ENCODE peak calls at places on chromosomes 3 and 15, in seven cellular contexts. R is A549, T is colonic mucosa, O is astrocyte, W is Peyer's patch, Z is adrenal gland, V is PC-3. G is an unnamed sample.

GRCh38 chr3:14133188-14133800 is 8.4 kb downstream of the TMEM43 start:
- DNase-seq in Z (no peak), W (peak; percentile 78), R (no peak), V (no peak), T (peak; percentile 74), O (no peak), G (no peak)

GRCh38 chr3:94645790-94646189 is 582.9 kb downstream of the NSUN3 start:
- DNase-seq in O (no peak), W (no peak), T (no peak), V (no peak), Z (no peak), R (no peak), G (no peak)

GRCh38 chr15:47987908-47988532 is 132.8 kb upstream of the SLC24A5 start:
- DNase-seq in V (peak; percentile 60), Z (no peak), W (no peak), R (peak; percentile 53), O (peak; percentile 31), T (peak; percentile 30), G (no peak)

GRCh38 chr3:32297366-32297765 is 58.9 kb downstream of the CMTM8 start:
- DNase-seq in O (no peak), Z (peak; percentile 14), V (no peak), R (no peak), T (no peak), W (no peak), G (no peak)

GRCh38 chr15:90648137-90649070 is 68.7 kb upstream of the BLM start:
- DNase-seq in R (peak; percentile 77), O (peak; percentile 78), T (peak; percentile 75), Z (peak; percentile 70), W (no peak), V (peak; percentile 83), G (no peak)

GRCh38 chr3:67947808-67948508 is 293.5 kb upstream of the SUCLG2 start:
- DNase-seq in V (peak; percentile 31), T (no peak), R (peak; percentile 14), Z (no peak), O (no peak), W (no peak), G (no peak)

GRCh38 chr3:55597638-55598037 is 110.5 kb upstream of the WNT5A start:
- DNase-seq in W (no peak), O (no peak), V (peak; percentile 91), Z (no peak), T (no peak), R (no peak), G (no peak)

GRCh38 chr3:87706176-87706575 is 352.6 kb downstream of the CGGBP1 start:
- DNase-seq in O (no peak), T (no peak), Z (no peak), R (no peak), V (peak; percentile 74), W (no peak), G (no peak)

GRCh38 chr3:153829596-153830170 is 291.5 kb upstream of the ARHGEF26 start:
- DNase-seq in W (no peak), O (peak; percentile 8), V (peak; percentile 74), Z (no peak), T (no peak), R (no peak), G (no peak)

GRCh38 chr3:87207500-87207899 is 19.6 kb upstream of the CHMP2B start:
- DNase-seq in Z (no peak), V (peak; percentile 97), R (peak; percentile 72), T (no peak), W (no peak), O (peak; percentile 39), G (no peak)

GRCh38 chr3:151044706-151045105 is 40.8 kb upstream of the MED12L start:
- DNase-seq in O (peak; percentile 12), R (no peak), T (no peak), W (no peak), Z (no peak), V (no peak), G (no peak)

GRCh38 chr3:62686486-62686885 is 188.7 kb downstream of the CADPS start:
- DNase-seq in W (no peak), O (peak; percentile 7), V (peak; percentile 51), R (no peak), T (no peak), Z (no peak), G (no peak)

GRCh38 chr3:127743676-127744075 is 70.9 kb downstream of the ABTB1 start:
- DNase-seq in O (no peak), W (no peak), T (no peak), R (no peak), Z (no peak), V (no peak), G (no peak)

GRCh38 chr3:127745656-127746399 is 73.1 kb downstream of the ABTB1 start:
- DNase-seq in T (no peak), O (no peak), V (no peak), W (peak; percentile 37), R (no peak), Z (no peak), G (no peak)

GRCh38 chr3:127746400-127747057 is 73.8 kb downstream of the ABTB1 start:
- DNase-seq in O (no peak), W (peak; percentile 69), Z (no peak), R (peak; percentile 95), V (peak; percentile 68), T (peak; percentile 72), G (no peak)

GRCh38 chr3:127744216-127744815 is 71.6 kb downstream of the ABTB1 start:
- DNase-seq in R (no peak), Z (no peak), V (no peak), O (no peak), T (no peak), W (no peak), G (no peak)

GRCh38 chr3:127744875-127745274 is 72.1 kb downstream of the ABTB1 start:
- DNase-seq in V (no peak), R (no peak), O (no peak), Z (no peak), T (no peak), W (no peak), G (no peak)
- H3K27ac ChIP-seq in V (no peak overlapping the region), R (peak overlapping the region; percentile 100), O (no peak overlapping the region), Z (no peak overlapping the region), T (no peak overlapping the region), W (no peak overlapping the region), G (peak overlapping the region; percentile 10)

GRCh38 chr3:48441940-48442339 is 1.9 kb downstream of the TMA7 start:
- DNase-seq in R (no peak), W (no peak), T (no peak), Z (no peak), V (no peak), O (no peak), G (no peak)

GRCh38 chr3:48440590-48440958 is 517 bp downstream of the TMA7 start:
- DNase-seq in T (no peak), R (no peak), Z (no peak), O (no peak), W (no peak), V (no peak), G (no peak)

GRCh38 chr3:48446425-48447193 is at the start of gene ATRIP:
- DNase-seq in V (peak; percentile 93), Z (peak; percentile 90), T (peak; percentile 92), W (peak; percentile 95), O (peak; percentile 68), R (peak; percentile 89), G (no peak)

GRCh38 chr3:48446043-48446424 is 503 bp upstream of the ATRIP start:
- DNase-seq in T (no peak), Z (no peak), O (no peak), W (no peak), V (no peak), R (no peak), G (no peak)

GRCh38 chr3:48445277-48445882 is 1.2 kb upstream of the ATRIP start:
- DNase-seq in R (no peak), W (no peak), T (no peak), Z (no peak), V (peak; percentile 38), O (no peak), G (no peak)
- H3K4me3 ChIP-seq in R (peak overlapping the region; percentile 67), W (no peak overlapping the region), T (no peak overlapping the region), Z (no peak overlapping the region), V (peak overlapping the region; percentile 98), O (peak overlapping the region; percentile 84), G (peak overlapping the region; percentile 89)

GRCh38 chr3:81674690-81675089 is 86.8 kb downstream of the GBE1 start:
- DNase-seq in T (no peak), W (no peak), V (no peak), R (no peak), Z (no peak), O (no peak), G (no peak)
- H3K27ac ChIP-seq in T (no peak overlapping the region), W (no peak overlapping the region), V (no peak overlapping the region), R (no peak overlapping the region), Z (no peak overlapping the region), O (no peak overlapping the region), G (no peak overlapping the region)

GRCh38 chr3:127413318-127413673 is 125.5 kb upstream of the PRR20G start:
- DNase-seq in V (no peak), W (no peak), Z (no peak), R (no peak), O (no peak), T (peak; percentile 34), G (no peak)
- H3K4me3 ChIP-seq in V (no peak overlapping the region), W (no peak overlapping the region), Z (no peak overlapping the region), R (no peak overlapping the region), O (no peak overlapping the region), T (no peak overlapping the region), G (no peak overlapping the region)

GRCh38 chr3:22308866-22309265 is 557.9 kb upstream of the ZNF385D start:
- DNase-seq in O (no peak), V (no peak), Z (no peak), W (no peak), R (no peak), T (no peak), G (no peak)
- H3K27ac ChIP-seq in O (no peak overlapping the region), V (no peak overlapping the region), Z (no peak overlapping the region), W (no peak overlapping the region), R (no peak overlapping the region), T (no peak overlapping the region), G (no peak overlapping the region)

GRCh38 chr3:133606342-133606741 is 32.9 kb downstream of the CDV3 start:
- DNase-seq in Z (no peak), O (no peak), T (no peak), R (no peak), W (no peak), V (no peak), G (no peak)

GRCh38 chr3:133611534-133611933 is 38.0 kb downstream of the CDV3 start:
- DNase-seq in O (no peak), R (no peak), T (no peak), V (no peak), W (no peak), Z (no peak), G (no peak)

GRCh38 chr3:133606902-133607301 is 33.4 kb downstream of the CDV3 start:
- DNase-seq in O (no peak), T (no peak), W (no peak), V (no peak), Z (no peak), R (no peak), G (no peak)

GRCh38 chr3:133608405-133608804 is 34.9 kb downstream of the CDV3 start:
- DNase-seq in Z (no peak), R (no peak), V (no peak), O (no peak), T (no peak), W (no peak), G (no peak)

DNA sequence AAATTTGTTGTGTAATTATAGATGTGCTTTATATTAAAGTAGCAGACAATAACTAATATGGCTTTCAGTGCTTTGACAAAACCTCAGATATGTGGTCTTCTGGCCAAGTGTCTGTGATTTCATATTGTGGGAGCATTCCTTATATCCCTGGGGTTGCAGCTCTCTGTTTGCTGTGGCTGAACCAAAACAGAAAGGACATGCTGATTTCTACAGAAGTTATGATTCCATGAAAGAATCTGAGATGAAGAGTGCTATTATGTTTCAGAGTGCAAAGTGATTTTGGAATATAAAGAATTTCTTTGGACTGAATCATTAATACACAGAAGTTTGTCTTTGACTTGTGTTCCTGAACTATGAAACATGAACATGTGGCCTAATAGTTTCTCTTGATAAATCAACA is 36.5 kb downstream of the CDV3 start:
- DNase-seq in T (no peak), Z (no peak), O (peak; percentile 34), W (no peak), V (no peak), R (no peak), G (no peak)
- H3K4me3 ChIP-seq in T (no peak overlapping the region), Z (no peak overlapping the region), O (no peak overlapping the region), W (no peak overlapping the region), V (no peak overlapping the region), R (no peak overlapping the region), G (no peak overlapping the region)